ENCODE peak calls at places on chromosomes 5 and 9, in eight cellular contexts. One of them, this sample, is unnamed.

GRCh38 chr9:79801459-79801858 is 229.7 kb downstream of the TLE4 start:
- DNase-seq in colonic mucosa: no peak
- DNase-seq in CD8-positive, alpha-beta T cell: no peak
- DNase-seq in IMR-90: no peak
- DNase-seq in tibial nerve: no peak
- DNase-seq in neural crest cell: no peak
- DNase-seq in HFFc6: no peak
- DNase-seq in NB4: no peak
- DNase-seq in this sample: no peak

GRCh38 chr5:10333154-10334006 is 20.1 kb upstream of the MARCHF6 start:
- DNase-seq in NB4: peak
- DNase-seq in CD8-positive, alpha-beta T cell: no peak
- DNase-seq in colonic mucosa: peak
- DNase-seq in tibial nerve: no peak
- DNase-seq in neural crest cell: peak
- DNase-seq in IMR-90: peak
- DNase-seq in HFFc6: no peak
- DNase-seq in this sample: no peak

GRCh38 chr9:128065907-128066712 is 1.0 kb downstream of the NAIF1 start:
- DNase-seq in colonic mucosa: no peak
- DNase-seq in CD8-positive, alpha-beta T cell: no peak
- DNase-seq in IMR-90: no peak
- DNase-seq in NB4: peak
- DNase-seq in neural crest cell: no peak
- DNase-seq in tibial nerve: no peak
- DNase-seq in HFFc6: no peak
- DNase-seq in this sample: no peak

GRCh38 chr9:18534611-18535010 is 60.7 kb downstream of the ADAMTSL1 start:
- DNase-seq in tibial nerve: no peak
- DNase-seq in NB4: no peak
- DNase-seq in neural crest cell: no peak
- DNase-seq in colonic mucosa: no peak
- DNase-seq in IMR-90: no peak
- DNase-seq in HFFc6: no peak
- DNase-seq in CD8-positive, alpha-beta T cell: no peak
- DNase-seq in this sample: no peak

GRCh38 chr9:2727966-2728613 is 10.8 kb downstream of the KCNV2 start:
- DNase-seq in tibial nerve: no peak
- DNase-seq in colonic mucosa: no peak
- DNase-seq in CD8-positive, alpha-beta T cell: no peak
- DNase-seq in HFFc6: peak
- DNase-seq in IMR-90: peak
- DNase-seq in NB4: peak
- DNase-seq in neural crest cell: peak
- DNase-seq in this sample: peak

GRCh38 chr5:33939863-33940262 is 3.7 kb downstream of the RXFP3 start:
- DNase-seq in IMR-90: peak
- DNase-seq in CD8-positive, alpha-beta T cell: no peak
- DNase-seq in tibial nerve: no peak
- DNase-seq in colonic mucosa: no peak
- DNase-seq in NB4: peak
- DNase-seq in neural crest cell: no peak
- DNase-seq in HFFc6: peak
- DNase-seq in this sample: no peak

GRCh38 chr5:10797246-10797645 is 36.2 kb upstream of the DAP start:
- DNase-seq in colonic mucosa: no peak
- DNase-seq in NB4: peak
- DNase-seq in CD8-positive, alpha-beta T cell: no peak
- DNase-seq in neural crest cell: no peak
- DNase-seq in tibial nerve: no peak
- DNase-seq in IMR-90: peak
- DNase-seq in HFFc6: peak
- DNase-seq in this sample: no peak

GRCh38 chr5:160899735-160900134 is 47.7 kb upstream of the ATP10B start:
- DNase-seq in HFFc6: no peak
- DNase-seq in CD8-positive, alpha-beta T cell: no peak
- DNase-seq in colonic mucosa: no peak
- DNase-seq in neural crest cell: no peak
- DNase-seq in tibial nerve: no peak
- DNase-seq in NB4: no peak
- DNase-seq in IMR-90: no peak
- DNase-seq in this sample: no peak

GRCh38 chr9:133380734-133381133 is 4.6 kb downstream of the STKLD1 start:
- DNase-seq in IMR-90: no peak
- DNase-seq in CD8-positive, alpha-beta T cell: no peak
- DNase-seq in NB4: no peak
- DNase-seq in tibial nerve: no peak
- DNase-seq in neural crest cell: no peak
- DNase-seq in HFFc6: no peak
- DNase-seq in colonic mucosa: no peak
- DNase-seq in this sample: no peak

GRCh38 chr9:121434946-121435345 is 64.7 kb downstream of the GGTA1 start:
- DNase-seq in NB4: no peak
- DNase-seq in tibial nerve: no peak
- DNase-seq in CD8-positive, alpha-beta T cell: no peak
- DNase-seq in neural crest cell: no peak
- DNase-seq in colonic mucosa: no peak
- DNase-seq in IMR-90: peak
- DNase-seq in HFFc6: peak
- DNase-seq in this sample: no peak

GRCh38 chr9:36560813-36561212 is 11.9 kb upstream of the MELK start:
- DNase-seq in NB4: no peak
- DNase-seq in IMR-90: peak
- DNase-seq in tibial nerve: no peak
- DNase-seq in neural crest cell: no peak
- DNase-seq in CD8-positive, alpha-beta T cell: no peak
- DNase-seq in colonic mucosa: no peak
- DNase-seq in HFFc6: no peak
- DNase-seq in this sample: no peak

GRCh38 chr5:125023673-125024072 is 277.2 kb upstream of the ZNF608 start:
- DNase-seq in CD8-positive, alpha-beta T cell: no peak
- DNase-seq in neural crest cell: no peak
- DNase-seq in IMR-90: peak
- DNase-seq in tibial nerve: no peak
- DNase-seq in HFFc6: no peak
- DNase-seq in NB4: no peak
- DNase-seq in colonic mucosa: no peak
- DNase-seq in this sample: no peak

GRCh38 chr9:130918102-130918869 is 20.8 kb downstream of the FIBCD1 start:
- DNase-seq in IMR-90: no peak
- DNase-seq in tibial nerve: no peak
- DNase-seq in neural crest cell: no peak
- DNase-seq in CD8-positive, alpha-beta T cell: no peak
- DNase-seq in HFFc6: no peak
- DNase-seq in NB4: no peak
- DNase-seq in colonic mucosa: no peak
- DNase-seq in this sample: no peak

GRCh38 chr5:56711191-56711590 is 104.2 kb upstream of the MAP3K1 start:
- DNase-seq in HFFc6: peak
- DNase-seq in NB4: no peak
- DNase-seq in tibial nerve: no peak
- DNase-seq in neural crest cell: no peak
- DNase-seq in colonic mucosa: no peak
- DNase-seq in IMR-90: peak
- DNase-seq in CD8-positive, alpha-beta T cell: no peak
- DNase-seq in this sample: no peak

GRCh38 chr9:36665921-36666429 is 93.3 kb downstream of the MELK start:
- DNase-seq in tibial nerve: no peak
- DNase-seq in IMR-90: peak
- DNase-seq in NB4: peak
- DNase-seq in HFFc6: no peak
- DNase-seq in CD8-positive, alpha-beta T cell: no peak
- DNase-seq in neural crest cell: no peak
- DNase-seq in colonic mucosa: no peak
- DNase-seq in this sample: no peak

GRCh38 chr9:35558185-35558584 is 46.9 kb upstream of the TESK1 start:
- DNase-seq in tibial nerve: no peak
- DNase-seq in CD8-positive, alpha-beta T cell: no peak
- DNase-seq in HFFc6: no peak
- DNase-seq in colonic mucosa: no peak
- DNase-seq in IMR-90: no peak
- DNase-seq in NB4: no peak
- DNase-seq in neural crest cell: no peak
- DNase-seq in this sample: no peak

GRCh38 chr9:8394341-8394740 is 594.8 kb upstream of the DMAC1 start:
- DNase-seq in HFFc6: no peak
- DNase-seq in colonic mucosa: no peak
- DNase-seq in CD8-positive, alpha-beta T cell: no peak
- DNase-seq in IMR-90: no peak
- DNase-seq in tibial nerve: no peak
- DNase-seq in NB4: no peak
- DNase-seq in neural crest cell: no peak
- DNase-seq in this sample: no peak

GRCh38 chr9:36147441-36148175 is 11.1 kb downstream of the GLIPR2 start:
- DNase-seq in colonic mucosa: no peak
- DNase-seq in CD8-positive, alpha-beta T cell: no peak
- DNase-seq in IMR-90: no peak
- DNase-seq in NB4: no peak
- DNase-seq in neural crest cell: no peak
- DNase-seq in tibial nerve: no peak
- DNase-seq in HFFc6: no peak
- DNase-seq in this sample: no peak

GRCh38 chr5:136446565-136446964 is 81.2 kb upstream of the TRPC7 start:
- DNase-seq in CD8-positive, alpha-beta T cell: no peak
- DNase-seq in colonic mucosa: no peak
- DNase-seq in NB4: peak
- DNase-seq in IMR-90: no peak
- DNase-seq in neural crest cell: no peak
- DNase-seq in tibial nerve: no peak
- DNase-seq in HFFc6: no peak
- DNase-seq in this sample: no peak

GRCh38 chr5:179307931-179308471 is 37.3 kb downstream of the ADAMTS2 start:
- DNase-seq in colonic mucosa: no peak
- DNase-seq in IMR-90: no peak
- DNase-seq in tibial nerve: no peak
- DNase-seq in NB4: no peak
- DNase-seq in CD8-positive, alpha-beta T cell: no peak
- DNase-seq in neural crest cell: no peak
- DNase-seq in HFFc6: no peak
- DNase-seq in this sample: no peak

GRCh38 chr9:19119241-19119640 is 8.1 kb downstream of the PLIN2 start:
- DNase-seq in tibial nerve: no peak
- DNase-seq in colonic mucosa: no peak
- DNase-seq in HFFc6: no peak
- DNase-seq in CD8-positive, alpha-beta T cell: no peak
- DNase-seq in IMR-90: no peak
- DNase-seq in neural crest cell: no peak
- DNase-seq in NB4: peak
- DNase-seq in this sample: no peak

GRCh38 chr5:141040763-141041426 is 10.3 kb upstream of the PCDHB1 start:
- DNase-seq in IMR-90: peak
- DNase-seq in tibial nerve: peak
- DNase-seq in HFFc6: peak
- DNase-seq in neural crest cell: peak
- DNase-seq in colonic mucosa: peak
- DNase-seq in NB4: peak
- DNase-seq in CD8-positive, alpha-beta T cell: peak
- DNase-seq in this sample: peak

GRCh38 chr9:110641350-110641749 is 27.2 kb upstream of the MUSK start:
- DNase-seq in colonic mucosa: no peak
- DNase-seq in CD8-positive, alpha-beta T cell: no peak
- DNase-seq in IMR-90: no peak
- DNase-seq in HFFc6: no peak
- DNase-seq in NB4: no peak
- DNase-seq in tibial nerve: no peak
- DNase-seq in neural crest cell: no peak
- DNase-seq in this sample: no peak

GRCh38 chr9:110640736-110641135 is 27.9 kb upstream of the MUSK start:
- DNase-seq in HFFc6: no peak
- DNase-seq in tibial nerve: no peak
- DNase-seq in IMR-90: no peak
- DNase-seq in colonic mucosa: no peak
- DNase-seq in NB4: no peak
- DNase-seq in CD8-positive, alpha-beta T cell: no peak
- DNase-seq in neural crest cell: no peak
- DNase-seq in this sample: no peak

GRCh38 chr9:110635589-110635988 is 33.0 kb upstream of the MUSK start:
- DNase-seq in neural crest cell: no peak
- DNase-seq in colonic mucosa: no peak
- DNase-seq in IMR-90: no peak
- DNase-seq in tibial nerve: no peak
- DNase-seq in CD8-positive, alpha-beta T cell: no peak
- DNase-seq in HFFc6: no peak
- DNase-seq in NB4: no peak
- DNase-seq in this sample: no peak

GRCh38 chr9:110638381-110638954 is 30.1 kb upstream of the MUSK start:
- DNase-seq in colonic mucosa: no peak
- DNase-seq in neural crest cell: no peak
- DNase-seq in HFFc6: peak
- DNase-seq in NB4: peak
- DNase-seq in tibial nerve: no peak
- DNase-seq in CD8-positive, alpha-beta T cell: no peak
- DNase-seq in IMR-90: peak
- DNase-seq in this sample: no peak
- TF ChIP-seq CTCF in colonic mucosa: peak
- TF ChIP-seq CTCF in neural crest cell: peak
- TF ChIP-seq CTCF in HFFc6: peak
- TF ChIP-seq CTCF in NB4: no peak
- TF ChIP-seq CTCF in tibial nerve: peak
- TF ChIP-seq CTCF in CD8-positive, alpha-beta T cell: no peak
- TF ChIP-seq CTCF in IMR-90: peak
- TF ChIP-seq CTCF in this sample: peak

DNA sequence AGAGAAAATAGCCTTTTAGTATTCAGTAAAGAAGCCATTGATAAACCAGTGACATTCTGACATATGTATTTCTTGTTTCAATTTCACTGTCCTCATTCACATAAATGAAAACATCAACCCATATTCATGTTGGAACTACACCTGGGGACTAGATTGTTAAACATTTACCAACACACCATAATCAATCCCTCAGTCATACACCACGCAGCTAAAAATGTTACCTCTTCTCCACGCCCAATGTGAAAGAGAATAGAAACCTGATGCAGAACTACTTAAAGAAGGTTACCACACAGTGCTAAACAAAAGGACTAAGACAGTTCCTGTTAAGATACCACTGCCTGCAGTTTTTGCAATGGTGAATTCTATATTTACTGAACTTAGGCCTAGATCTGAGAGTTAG is 518.9 kb downstream of the PRELID2 start:
- DNase-seq in neural crest cell: no peak
- DNase-seq in tibial nerve: no peak
- DNase-seq in CD8-positive, alpha-beta T cell: no peak
- DNase-seq in HFFc6: no peak
- DNase-seq in IMR-90: no peak
- DNase-seq in colonic mucosa: no peak
- DNase-seq in NB4: no peak
- DNase-seq in this sample: no peak
- TF ChIP-seq CTCF in neural crest cell: no peak
- TF ChIP-seq CTCF in tibial nerve: no peak
- TF ChIP-seq CTCF in CD8-positive, alpha-beta T cell: no peak
- TF ChIP-seq CTCF in HFFc6: no peak
- TF ChIP-seq CTCF in IMR-90: no peak
- TF ChIP-seq CTCF in colonic mucosa: no peak
- TF ChIP-seq CTCF in NB4: no peak
- TF ChIP-seq CTCF in this sample: no peak

GRCh38 chr5:29122306-29122705 is 2071.2 kb upstream of the CDH6 start:
- DNase-seq in HFFc6: no peak
- DNase-seq in colonic mucosa: no peak
- DNase-seq in CD8-positive, alpha-beta T cell: no peak
- DNase-seq in NB4: no peak
- DNase-seq in neural crest cell: no peak
- DNase-seq in tibial nerve: no peak
- DNase-seq in IMR-90: no peak
- DNase-seq in this sample: no peak
- TF ChIP-seq CTCF in HFFc6: no peak
- TF ChIP-seq CTCF in colonic mucosa: no peak
- TF ChIP-seq CTCF in CD8-positive, alpha-beta T cell: no peak
- TF ChIP-seq CTCF in NB4: no peak
- TF ChIP-seq CTCF in neural crest cell: no peak
- TF ChIP-seq CTCF in tibial nerve: no peak
- TF ChIP-seq CTCF in IMR-90: no peak
- TF ChIP-seq CTCF in this sample: no peak

GRCh38 chr9:88984543-88984883 is 6.8 kb upstream of the S1PR3 start:
- DNase-seq in neural crest cell: no peak
- DNase-seq in CD8-positive, alpha-beta T cell: no peak
- DNase-seq in colonic mucosa: no peak
- DNase-seq in tibial nerve: no peak
- DNase-seq in HFFc6: no peak
- DNase-seq in IMR-90: no peak
- DNase-seq in NB4: no peak
- DNase-seq in this sample: no peak
- TF ChIP-seq CTCF in neural crest cell: no peak
- TF ChIP-seq CTCF in CD8-positive, alpha-beta T cell: no peak
- TF ChIP-seq CTCF in colonic mucosa: no peak
- TF ChIP-seq CTCF in tibial nerve: no peak
- TF ChIP-seq CTCF in HFFc6: no peak
- TF ChIP-seq CTCF in IMR-90: no peak
- TF ChIP-seq CTCF in NB4: no peak
- TF ChIP-seq CTCF in this sample: no peak

This sample was measured in LNCaP clone FGC.